ENCODE peak calls at places on chromosomes 11 and 22, in nine cellular contexts. P is upper lobe of right lung, S is Calu3, A is type B pancreatic cell, W is cardiac fibroblast, D is cardiac muscle cell, O is brain microvascular endothelial cell, R is thoracic aorta, F is body of pancreas. M is an unnamed sample.

GRCh38 chr11:78784321-78785061 is 209.8 kb upstream of the NARS2 start:
- DNase-seq in P (no peak), S (no peak), A (no peak), W (peak), D (no peak), O (peak), R (no peak), F (no peak), M (peak)

GRCh38 chr11:118939948-118940598 is 14.3 kb upstream of the BCL9L start:
- DNase-seq in P (no peak), S (no peak), A (no peak), W (peak), D (no peak), O (no peak), R (no peak), F (no peak), M (no peak)

GRCh38 chr11:95682552-95682951 is 107.0 kb downstream of the FAM76B start:
- DNase-seq in P (no peak), S (no peak), A (no peak), W (no peak), D (no peak), O (peak), R (no peak), F (no peak), M (no peak)

GRCh38 chr11:80165763-80166162 is 724.9 kb upstream of the TENM4 start:
- DNase-seq in P (no peak), S (no peak), A (no peak), W (no peak), D (no peak), O (peak), R (no peak), F (no peak), M (peak)

GRCh38 chr11:86553322-86553721 is 119.1 kb downstream of the ME3 start:
- DNase-seq in P (no peak), S (no peak), A (no peak), W (no peak), D (no peak), O (no peak), R (no peak), F (no peak), M (peak)

GRCh38 chr11:115471367-115471766 is 32.8 kb downstream of the CADM1 start:
- DNase-seq in P (no peak), S (no peak), A (no peak), W (no peak), D (no peak), O (no peak), R (no peak), F (no peak), M (no peak)

GRCh38 chr22:44668190-44668885 is 33.7 kb upstream of the PRR5 start:
- DNase-seq in P (no peak), S (no peak), A (no peak), W (no peak), D (peak), O (no peak), R (no peak), F (no peak), M (no peak)

GRCh38 chr11:92909214-92909613 is 60.2 kb upstream of the MTNR1B start:
- DNase-seq in P (no peak), S (no peak), A (no peak), W (no peak), D (no peak), O (no peak), R (no peak), F (no peak), M (no peak)

GRCh38 chr11:95487391-95487790 is 256.4 kb upstream of the SESN3 start:
- DNase-seq in P (no peak), S (no peak), A (no peak), W (no peak), D (no peak), O (no peak), R (no peak), F (no peak), M (no peak)

GRCh38 chr22:35045451-35045850 is 20.5 kb upstream of the ISX start:
- DNase-seq in P (no peak), S (no peak), A (no peak), W (no peak), D (peak), O (no peak), R (no peak), F (no peak), M (no peak)

GRCh38 chr11:71184421-71185210 is 67.8 kb downstream of the SHANK2 start:
- DNase-seq in P (peak), S (no peak), A (no peak), W (no peak), D (no peak), O (no peak), R (no peak), F (peak), M (no peak)

GRCh38 chr11:132301900-132302299 is 931.5 kb downstream of the NTM start:
- DNase-seq in P (no peak), S (no peak), A (no peak), W (no peak), D (no peak), O (no peak), R (no peak), F (no peak), M (no peak)

DNA sequence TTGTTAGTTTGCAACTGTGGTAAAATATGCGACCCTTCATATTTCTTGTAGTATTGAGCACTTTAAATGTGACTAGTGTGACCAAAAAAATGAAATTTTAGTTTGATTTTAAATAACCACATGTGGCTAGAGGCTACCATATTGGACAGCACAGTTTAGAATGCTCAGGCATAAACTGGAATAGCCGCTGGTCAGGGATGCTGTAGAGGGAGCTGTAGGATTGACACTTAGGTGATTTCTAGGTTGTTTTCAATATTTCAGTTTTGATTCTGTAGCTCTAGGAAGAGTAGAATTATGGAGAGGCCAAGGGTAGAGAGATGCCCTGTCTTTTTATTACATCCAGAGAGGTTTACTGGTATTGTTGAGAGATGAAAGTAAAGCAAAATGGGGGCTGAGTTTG is 10.8 kb upstream of the VSIG10L2 start:
- DNase-seq in P (no peak), S (no peak), A (no peak), W (no peak), D (no peak), O (no peak), R (no peak), F (no peak), M (no peak)
- TF ChIP-seq CTCF in P (no peak), S (no peak), A (no peak), W (no peak), D (no peak), O (peak), R (no peak), F (no peak), M (no peak)

DNA sequence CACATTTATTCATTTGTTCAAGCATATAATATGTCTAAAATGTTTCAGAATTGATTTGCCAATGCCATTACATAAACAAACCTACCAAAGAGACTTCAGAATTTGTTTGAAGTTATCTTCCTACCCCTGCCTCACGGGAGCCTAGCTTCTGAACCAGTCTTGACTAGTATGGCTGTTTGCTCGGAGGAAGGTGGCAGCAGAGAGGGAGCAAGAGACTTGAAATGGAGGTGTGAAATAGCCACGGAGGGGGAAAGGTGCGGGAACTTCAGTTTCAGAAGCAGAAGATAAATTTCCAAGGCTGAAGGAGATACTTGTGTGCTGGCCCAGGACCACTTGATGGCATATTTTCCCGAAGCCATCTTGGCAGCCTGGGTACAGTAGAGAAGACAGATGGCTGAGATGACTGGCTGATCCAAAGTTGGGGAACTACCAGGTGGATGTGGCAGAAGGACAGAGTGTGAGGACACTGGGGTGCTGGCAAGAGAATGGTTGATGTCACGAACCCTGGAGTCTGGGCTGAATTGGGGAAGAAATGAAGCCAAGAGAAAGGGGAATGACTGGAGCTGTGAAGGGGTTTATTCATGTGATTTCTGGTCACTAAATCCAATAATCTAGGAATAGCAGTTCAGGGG is 14.0 kb upstream of the MTCH2 start:
- DNase-seq in P (no peak), S (no peak), A (no peak), W (no peak), D (no peak), O (no peak), R (no peak), F (no peak), M (no peak)
- TF ChIP-seq CTCF in P (no peak), S (no peak), A (no peak), W (no peak), D (no peak), O (no peak), R (no peak), F (no peak), M (no peak)

DNA sequence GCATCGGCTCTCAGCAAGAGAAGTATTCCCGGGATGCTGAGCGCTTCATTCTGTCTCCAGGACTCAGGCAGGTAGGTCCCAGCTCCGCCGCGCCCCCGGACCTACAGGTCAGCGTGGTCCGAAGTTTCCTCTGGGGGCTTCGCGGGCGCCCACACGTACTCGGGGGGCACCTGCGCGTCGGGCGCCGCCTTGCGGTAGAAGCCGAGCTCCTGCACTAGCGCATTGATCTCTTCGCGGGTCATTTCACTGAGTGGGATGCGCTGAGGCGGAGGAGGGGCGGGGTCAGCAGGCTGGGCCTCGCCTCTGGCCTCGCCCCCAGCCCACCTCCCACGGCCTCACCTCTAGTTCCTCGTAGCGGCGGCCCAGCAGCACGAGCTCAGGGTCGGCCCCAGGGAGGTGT is 2.5 kb downstream of the SELENOM start:
- DNase-seq in P (no peak), S (no peak), A (no peak), W (no peak), D (no peak), O (no peak), R (no peak), F (no peak), M (no peak)
- TF ChIP-seq CTCF in P (no peak), S (no peak), A (peak), W (no peak), D (peak), O (peak), R (peak), F (no peak), M (no peak)

GRCh38 chr11:76837696-76838421 is 22.9 kb upstream of the ACER3 start:
- DNase-seq in P (no peak), S (peak), A (no peak), W (no peak), D (no peak), O (no peak), R (no peak), F (no peak), M (no peak)

GRCh38 chr11:76838422-76839068 is 22.2 kb upstream of the ACER3 start:
- DNase-seq in P (no peak), S (no peak), A (no peak), W (peak), D (peak), O (no peak), R (no peak), F (no peak), M (peak)

GRCh38 chr11:76835030-76835429 is 25.7 kb upstream of the ACER3 start:
- DNase-seq in P (no peak), S (no peak), A (no peak), W (no peak), D (no peak), O (no peak), R (no peak), F (no peak), M (no peak)

GRCh38 chr11:76835928-76836612 is 24.6 kb upstream of the ACER3 start:
- DNase-seq in P (no peak), S (peak), A (no peak), W (peak), D (no peak), O (no peak), R (no peak), F (peak), M (peak)

DNA sequence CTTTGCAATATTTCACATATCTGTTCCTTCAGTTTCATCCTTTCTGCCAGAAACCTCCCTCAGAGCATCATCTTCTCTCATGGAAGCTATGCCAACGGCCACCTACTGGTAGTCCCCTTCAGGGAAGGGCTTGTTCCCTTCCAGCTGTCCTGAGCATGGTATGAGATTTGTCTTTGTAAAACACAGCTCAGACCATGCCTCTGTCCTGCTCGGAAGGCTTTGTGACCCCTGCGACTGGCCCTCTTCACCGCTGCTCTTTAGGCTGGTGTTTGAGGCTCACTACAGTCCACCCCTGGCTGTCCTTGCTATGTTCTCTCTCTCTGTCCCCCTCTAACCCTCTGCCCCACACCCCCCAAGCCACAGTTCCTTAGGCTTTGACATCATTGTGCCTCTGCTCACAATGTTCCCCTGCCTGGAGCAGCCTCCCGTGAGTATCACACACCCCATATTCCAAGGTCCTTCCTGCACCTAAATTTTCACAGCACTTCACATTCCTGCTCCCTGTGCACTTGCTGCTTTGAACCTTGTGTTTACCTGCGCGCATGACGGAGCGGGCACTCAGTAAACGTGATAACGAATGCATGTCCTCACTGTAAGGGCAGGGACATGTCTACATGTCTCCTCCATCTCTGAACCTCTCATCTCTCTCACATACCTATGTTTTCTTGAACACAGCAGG is 24.0 kb upstream of the ACER3 start:
- DNase-seq in P (no peak), S (no peak), A (no peak), W (no peak), D (no peak), O (no peak), R (no peak), F (no peak), M (no peak)
- TF ChIP-seq CTCF in P (no peak), S (no peak), A (no peak), W (no peak), D (peak), O (no peak), R (no peak), F (no peak), M (no peak)

GRCh38 chr22:37030560-37031281 is 11.2 kb downstream of the MPST start:
- DNase-seq in P (no peak), S (no peak), A (no peak), W (no peak), D (no peak), O (no peak), R (no peak), F (no peak), M (no peak)
- TF ChIP-seq CTCF in P (no peak), S (no peak), A (peak), W (no peak), D (peak), O (no peak), R (no peak), F (no peak), M (no peak)

GRCh38 chr11:65565624-65566453 is 4.4 kb upstream of the ZNRD2 start:
- DNase-seq in P (no peak), S (no peak), A (no peak), W (peak), D (no peak), O (no peak), R (no peak), F (no peak), M (no peak)
- TF ChIP-seq CTCF in P (no peak), S (no peak), A (no peak), W (no peak), D (no peak), O (no peak), R (no peak), F (no peak), M (no peak)

GRCh38 chr11:88179141-88179540 is 3.9 kb upstream of the RAB38 start:
- DNase-seq in P (no peak), S (peak), A (no peak), W (no peak), D (no peak), O (peak), R (no peak), F (no peak), M (peak)
- TF ChIP-seq CTCF in P (no peak), S (no peak), A (no peak), W (no peak), D (no peak), O (no peak), R (no peak), F (no peak), M (no peak)

DNA sequence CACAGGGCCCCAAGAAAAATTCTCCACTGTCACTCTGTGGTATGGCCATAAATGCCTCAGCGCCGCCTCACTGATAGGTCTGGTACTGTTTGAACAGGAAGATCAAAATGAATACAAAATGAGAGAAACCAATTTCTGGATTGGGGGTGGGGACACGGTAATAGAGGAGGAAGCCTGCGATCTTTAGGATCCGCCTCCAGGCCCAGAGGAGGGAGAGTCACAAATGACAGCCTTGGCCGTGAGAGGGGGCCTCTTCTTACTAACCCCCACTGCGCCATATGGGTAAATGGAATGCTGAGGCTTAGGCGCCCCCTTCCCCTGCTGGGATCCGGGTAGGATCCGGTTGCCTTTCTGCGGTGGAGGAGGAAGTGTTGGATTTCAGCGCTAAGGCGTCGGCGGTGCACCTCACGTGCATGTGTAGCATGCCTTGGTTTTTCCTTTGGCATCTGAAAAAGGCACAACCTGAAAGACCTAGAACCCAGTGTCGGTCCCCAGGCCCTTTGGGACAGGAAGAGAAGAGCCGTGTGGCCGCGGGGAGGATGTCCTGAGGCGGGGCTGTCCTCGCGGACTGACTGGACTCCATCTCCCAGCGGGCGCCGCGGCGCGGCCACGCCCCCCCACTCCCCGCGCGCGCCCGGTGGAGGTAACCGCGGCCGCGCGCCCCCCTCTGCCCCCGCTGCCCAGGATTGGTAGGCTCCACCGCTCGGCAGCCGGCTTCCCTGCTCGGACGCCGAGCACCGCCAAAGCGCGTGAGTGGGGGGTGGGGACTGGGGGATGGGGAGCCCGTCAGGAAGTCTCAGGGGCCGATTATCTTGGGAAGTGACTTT is 718 bp upstream of the MADD start:
- DNase-seq in P (peak), S (peak), A (peak), W (peak), D (peak), O (peak), R (peak), F (peak), M (peak)
- TF ChIP-seq CTCF in P (peak), S (no peak), A (peak), W (peak), D (peak), O (peak), R (no peak), F (peak), M (no peak)

GRCh38 chr11:97140885-97141494 is 751.2 kb downstream of the JRKL start:
- DNase-seq in P (no peak), S (no peak), A (no peak), W (peak), D (no peak), O (no peak), R (no peak), F (no peak), M (peak)
- TF ChIP-seq CTCF in P (peak), S (no peak), A (peak), W (peak), D (peak), O (peak), R (no peak), F (peak), M (peak)

GRCh38 chr22:25386538-25386884 is 167.1 kb downstream of the CRYBB2 start:
- DNase-seq in P (no peak), S (no peak), A (no peak), W (no peak), D (no peak), O (no peak), R (no peak), F (no peak), M (no peak)

GRCh38 chr22:25380141-25380747 is 160.8 kb downstream of the CRYBB2 start:
- DNase-seq in P (no peak), S (no peak), A (no peak), W (no peak), D (no peak), O (no peak), R (no peak), F (no peak), M (no peak)

GRCh38 chr22:25383892-25384291 is 164.5 kb downstream of the CRYBB2 start:
- DNase-seq in P (peak), S (no peak), A (no peak), W (no peak), D (no peak), O (no peak), R (no peak), F (no peak), M (no peak)

GRCh38 chr22:25383278-25383820 is 163.9 kb downstream of the CRYBB2 start:
- DNase-seq in P (no peak), S (no peak), A (no peak), W (no peak), D (no peak), O (no peak), R (no peak), F (no peak), M (no peak)

DNA sequence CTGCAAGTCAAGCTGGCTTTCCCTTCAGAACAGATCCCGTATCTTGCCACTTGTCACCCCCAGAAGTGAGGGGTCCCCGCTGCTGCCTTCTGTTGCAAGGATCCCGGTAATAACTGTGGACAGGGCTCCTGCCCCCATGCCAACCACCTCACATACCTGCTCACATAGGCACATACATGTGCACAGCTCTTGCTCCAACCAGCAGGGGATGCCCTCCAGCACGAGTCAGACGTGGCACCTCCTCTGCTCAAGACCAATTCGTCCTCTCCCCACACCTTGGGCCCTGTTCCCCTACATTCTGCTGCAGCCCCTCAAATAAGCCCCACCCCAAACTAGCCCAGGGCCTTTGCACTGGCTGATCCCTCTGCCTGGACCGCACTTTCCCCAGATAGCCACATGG is 163.3 kb downstream of the CRYBB2 start:
- DNase-seq in P (no peak), S (no peak), A (no peak), W (no peak), D (no peak), O (no peak), R (no peak), F (no peak), M (peak)
- TF ChIP-seq CTCF in P (no peak), S (no peak), A (no peak), W (peak), D (peak), O (peak), R (no peak), F (no peak), M (no peak)